ENCODE peak calls at places on chromosomes 13 and 19, in five cellular contexts. X is adrenal gland, I is suprapubic skin, S is sigmoid colon, J is neuronal stem cell. M is an unnamed sample.

GRCh38 chr13:100544866-100545683 is 43.5 kb downstream of the GGACT start:
- DNase-seq in I (no peak), J (no peak), S (no peak), X (peak; percentile 31), M (no peak)

GRCh38 chr13:20877902-20878301 is 24.6 kb downstream of the XPO4 start:
- DNase-seq in I (no peak), X (no peak), S (no peak), J (no peak), M (no peak)

GRCh38 chr13:25300861-25301346 is 521 bp upstream of the NUP58 start:
- DNase-seq in J (no peak), S (peak; percentile 71), I (peak; percentile 66), X (no peak), M (no peak)

GRCh38 chr13:79128158-79128557 is 277.9 kb downstream of the RBM26 start:
- DNase-seq in X (no peak), J (no peak), S (no peak), I (no peak), M (no peak)

GRCh38 chr13:113869263-113869662 is 5.4 kb upstream of the GAS6 start:
- DNase-seq in S (no peak), I (no peak), X (no peak), J (no peak), M (peak; percentile 4)

GRCh38 chr19:58509731-58510083 is 2.1 kb downstream of the SLC27A5 start:
- DNase-seq in J (no peak), I (no peak), S (no peak), X (no peak), M (no peak)

GRCh38 chr19:13692096-13692495 is 72.2 kb upstream of the MRI1 start:
- DNase-seq in J (no peak), X (peak; percentile 39), I (no peak), S (no peak), M (no peak)

GRCh38 chr19:14722127-14722526 is 32.3 kb downstream of the ZNF333 start:
- DNase-seq in J (no peak), S (no peak), X (no peak), I (no peak), M (no peak)

GRCh38 chr19:31277516-31277915 is 71.7 kb downstream of the TSHZ3 start:
- DNase-seq in I (no peak), J (no peak), X (no peak), S (peak; percentile 45), M (no peak)

GRCh38 chr13:53501387-53501786 is 472.8 kb downstream of the OLFM4 start:
- DNase-seq in I (no peak), J (no peak), S (no peak), X (no peak), M (no peak)

GRCh38 chr13:20371825-20372224 is 139.7 kb upstream of the GJB6 start:
- DNase-seq in I (no peak), J (no peak), S (no peak), X (no peak), M (no peak)

GRCh38 chr13:23321534-23322241 is 111.8 kb downstream of the SACS start:
- DNase-seq in I (peak; percentile 71), J (no peak), S (peak; percentile 76), X (peak; percentile 57), M (peak; percentile 83)

GRCh38 chr19:38250821-38251563 is 5.2 kb downstream of the PPP1R14A start:
- DNase-seq in I (no peak), J (no peak), S (peak; percentile 89), X (peak; percentile 88), M (peak; percentile 73)

GRCh38 chr19:781800-782194 is 15.5 kb upstream of the PTBP1 start:
- DNase-seq in S (no peak), X (no peak), J (no peak), I (peak; percentile 59), M (no peak)

GRCh38 chr19:43779147-43779819 is 1.5 kb downstream of the KCNN4 start:
- DNase-seq in S (no peak), X (no peak), J (no peak), I (no peak), M (no peak)

GRCh38 chr13:105979131-105979530 is 556.3 kb downstream of the EFNB2 start:
- DNase-seq in I (no peak), X (no peak), J (no peak), S (no peak), M (no peak)

GRCh38 chr19:45765365-45766292 is 3.4 kb downstream of the SIX5 start:
- DNase-seq in S (peak; percentile 72), J (no peak), I (no peak), X (peak; percentile 46), M (no peak)

GRCh38 chr19:19514881-19515763 is at the start of gene TSSK6:
- DNase-seq in J (no peak), S (no peak), X (no peak), I (peak; percentile 74), M (no peak)

GRCh38 chr19:29665826-29666633 is 769 bp downstream of the PLEKHF1 start:
- DNase-seq in I (peak; percentile 81), S (peak; percentile 88), J (peak; percentile 37), X (peak; percentile 66), M (peak; percentile 83)

GRCh38 chr19:13398780-13399726 is 107.2 kb downstream of the CACNA1A start:
- DNase-seq in X (no peak), I (no peak), S (no peak), J (no peak), M (no peak)

GRCh38 chr19:23481043-23481442 is 85.8 kb upstream of the ZNF91 start:
- DNase-seq in I (no peak), J (no peak), X (no peak), S (no peak), M (no peak)

GRCh38 chr13:58343081-58343480 is 711.5 kb downstream of the PCDH17 start:
- DNase-seq in J (no peak), S (no peak), I (no peak), X (no peak), M (no peak)

GRCh38 chr13:20130012-20130411 is 30.8 kb downstream of the GJA3 start:
- DNase-seq in X (no peak), S (no peak), J (no peak), I (no peak), M (no peak)

GRCh38 chr13:93624371-93624777 is 397.8 kb downstream of the GPC6 start:
- DNase-seq in I (no peak), S (no peak), J (no peak), X (no peak), M (no peak)

GRCh38 chr13:95002968-95003813 is 290.8 kb upstream of the SOX21 start:
- DNase-seq in S (no peak), X (no peak), J (peak; percentile 17), I (no peak), M (no peak)

GRCh38 chr13:107231941-107232340 is 664.0 kb upstream of the ARGLU1 start:
- DNase-seq in S (no peak), X (no peak), I (no peak), J (no peak), M (no peak)

GRCh38 chr13:71663431-71663830 is 203.6 kb downstream of the DACH1 start:
- DNase-seq in S (no peak), J (no peak), I (no peak), X (no peak), M (no peak)

GRCh38 chr13:109096101-109096500 is 466.7 kb downstream of the MYO16 start:
- DNase-seq in J (no peak), S (no peak), X (no peak), I (no peak), M (no peak)

GRCh38 chr19:52602931-52603330 is 32.8 kb downstream of the ZNF701 start:
- DNase-seq in X (no peak), S (no peak), I (no peak), J (no peak), M (no peak)

GRCh38 chr19:45402469-45403070 is 2.3 kb downstream of the PPP1R13L start:
- DNase-seq in J (no peak), X (no peak), S (peak; percentile 66), I (peak; percentile 76), M (peak; percentile 64)

GRCh38 chr19:6271721-6272410 is 7.9 kb downstream of the MLLT1 start:
- DNase-seq in J (no peak), X (peak; percentile 89), S (peak; percentile 97), I (peak; percentile 89), M (peak; percentile 90)

GRCh38 chr13:93270769-93271753 is 44.5 kb downstream of the GPC6 start:
- DNase-seq in S (no peak), X (no peak), I (no peak), J (no peak), M (no peak)

GRCh38 chr19:48513289-48514122 is 1.9 kb upstream of the LMTK3 start:
- DNase-seq in S (peak; percentile 75), I (no peak), J (no peak), X (peak; percentile 61), M (no peak)
- H3K27ac ChIP-seq in S (no peak overlapping the region), I (no peak overlapping the region), J (no peak overlapping the region), X (no peak overlapping the region), M (peak overlapping the region; percentile 51)

GRCh38 chr13:73390100-73390499 is 331.3 kb downstream of the KLF5 start:
- DNase-seq in J (no peak), S (no peak), I (no peak), X (no peak), M (no peak)
- H3K4me3 ChIP-seq in J (no peak overlapping the region), S (no peak overlapping the region), I (no peak overlapping the region), X (no peak overlapping the region), M (no peak overlapping the region)

DNA sequence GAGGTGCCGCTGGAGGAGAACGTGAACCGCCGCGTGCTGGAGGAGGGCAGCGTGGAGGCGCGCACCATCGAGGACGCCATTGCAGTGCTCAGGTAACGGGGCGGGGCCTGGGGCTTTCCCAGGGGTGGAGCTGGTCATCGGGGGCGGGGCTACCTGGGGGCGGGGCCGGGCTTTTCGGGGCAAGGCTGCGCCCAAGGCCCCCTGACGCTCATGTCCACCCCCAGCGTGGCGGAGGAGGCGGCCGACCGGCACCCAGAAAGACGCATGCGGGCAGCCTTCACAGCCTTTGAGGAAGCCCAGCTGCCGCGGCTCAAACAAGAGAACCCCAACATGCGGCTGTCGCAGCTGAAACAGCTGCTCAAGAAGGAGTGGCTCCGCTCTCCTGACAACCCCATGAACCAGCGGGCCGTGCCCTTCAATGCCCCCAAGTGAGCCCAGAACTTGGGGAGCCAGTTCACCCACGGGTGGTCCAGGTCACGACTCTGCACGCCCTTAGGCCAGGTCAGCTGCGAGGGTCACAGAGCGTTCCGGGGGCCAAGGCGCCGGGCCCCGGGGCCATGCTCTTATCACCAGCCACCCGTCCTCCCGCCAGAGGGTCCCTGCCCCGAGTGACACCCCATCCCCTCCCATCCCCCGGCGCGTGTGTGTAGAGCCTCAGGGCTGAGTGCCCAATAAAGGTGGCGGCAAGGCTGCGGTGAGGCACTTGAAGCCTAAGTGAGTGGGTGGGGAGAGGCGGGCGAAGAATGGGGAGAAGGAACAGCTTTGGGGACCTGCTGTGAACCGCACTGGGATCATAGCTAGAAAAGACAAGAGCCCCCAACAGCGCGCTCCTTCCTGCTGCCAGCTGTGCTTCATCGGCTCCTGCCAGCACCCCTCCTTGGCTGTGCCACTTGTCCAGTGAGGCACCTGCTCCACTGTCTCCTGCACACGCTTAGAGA is 10.7 kb downstream of the CCDC124 start:
- DNase-seq in I (no peak), S (no peak), X (peak; percentile 46), J (no peak), M (no peak)
- H3K27ac ChIP-seq in I (peak overlapping the region; percentile 27), S (peak overlapping the region; percentile 5), X (no peak overlapping the region), J (no peak overlapping the region), M (no peak overlapping the region)

DNA sequence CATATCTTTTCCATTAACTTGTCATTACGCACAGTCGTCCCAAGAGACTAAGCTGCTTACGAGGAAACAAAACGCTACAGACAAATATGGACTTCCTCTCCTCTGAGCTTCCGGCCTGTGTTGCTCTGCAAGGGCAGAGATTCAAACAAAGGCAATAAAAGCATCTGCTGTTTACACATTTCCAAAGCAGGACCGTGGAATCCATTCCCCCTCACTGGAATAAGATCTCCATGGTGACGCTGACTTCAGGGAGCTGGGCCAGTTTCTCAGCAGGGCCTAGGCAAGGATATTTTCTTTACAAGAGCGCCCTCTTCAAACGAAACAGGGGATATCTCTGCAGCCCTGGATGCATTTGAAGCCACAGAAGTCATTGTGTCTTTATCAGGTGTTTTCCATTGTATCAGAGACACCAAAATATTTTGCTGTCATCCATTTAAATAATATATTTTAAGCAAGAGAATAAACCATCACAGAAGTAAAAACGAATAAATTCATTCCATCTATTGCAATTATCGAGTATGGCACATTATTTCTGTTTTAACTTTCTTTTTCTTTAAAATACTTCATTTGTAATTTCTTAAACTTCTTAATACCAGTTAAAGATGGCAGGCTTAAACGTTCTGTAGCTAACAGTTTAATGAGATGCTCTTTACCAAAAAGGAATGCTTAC is 177.5 kb downstream of the DCLK1 start:
- DNase-seq in I (peak; percentile 90), X (peak; percentile 51), S (peak; percentile 96), J (peak; percentile 69), M (peak; percentile 87)
- H3K4me3 ChIP-seq in I (no peak overlapping the region), X (no peak overlapping the region), S (no peak overlapping the region), J (no peak overlapping the region), M (no peak overlapping the region)

M was measured in right atrium auricular region.